ENCODE peak calls at places on chromosomes 12 and 14, in seven cellular contexts. One of them, this sample, is unnamed.

GRCh38 chr12:102814691-102815367 is 102.2 kb downstream of the PAH start:
- DNase-seq in SHP77: no peak
- DNase-seq in heart left ventricle: no peak
- DNase-seq in stimulated activated CD4-positive, alpha-beta T cell treated with anti-CD3 and anti-CD28 coated beads, Interleukin-2, amount 100 ng/mL, for 24 hours: no peak
- DNase-seq in stimulated activated CD8-positive, alpha-beta memory T cell treated with anti-CD3 and anti-CD28 coated beads, Interleukin-4, amount 100 ng/mL, for 4 hours: no peak
- DNase-seq in AG09309: no peak
- DNase-seq in ELR: no peak
- DNase-seq in this sample: no peak

GRCh38 chr14:44846232-44846824 is 115.4 kb downstream of the KLHL28 start:
- DNase-seq in AG09309: peak; percentile 8
- DNase-seq in stimulated activated CD4-positive, alpha-beta T cell treated with anti-CD3 and anti-CD28 coated beads, Interleukin-2, amount 100 ng/mL, for 24 hours: no peak
- DNase-seq in heart left ventricle: no peak
- DNase-seq in SHP77: peak; percentile 20
- DNase-seq in stimulated activated CD8-positive, alpha-beta memory T cell treated with anti-CD3 and anti-CD28 coated beads, Interleukin-4, amount 100 ng/mL, for 4 hours: no peak
- DNase-seq in ELR: peak; percentile 61
- DNase-seq in this sample: no peak

GRCh38 chr14:104095426-104096310 is 10.2 kb downstream of the ASPG start:
- DNase-seq in ELR: no peak
- DNase-seq in stimulated activated CD4-positive, alpha-beta T cell treated with anti-CD3 and anti-CD28 coated beads, Interleukin-2, amount 100 ng/mL, for 24 hours: no peak
- DNase-seq in stimulated activated CD8-positive, alpha-beta memory T cell treated with anti-CD3 and anti-CD28 coated beads, Interleukin-4, amount 100 ng/mL, for 4 hours: no peak
- DNase-seq in heart left ventricle: peak; percentile 42
- DNase-seq in AG09309: no peak
- DNase-seq in SHP77: no peak
- DNase-seq in this sample: no peak

GRCh38 chr12:33988888-33989287 is 33.4 kb upstream of the ALG10 start:
- DNase-seq in AG09309: no peak
- DNase-seq in stimulated activated CD8-positive, alpha-beta memory T cell treated with anti-CD3 and anti-CD28 coated beads, Interleukin-4, amount 100 ng/mL, for 4 hours: no peak
- DNase-seq in ELR: peak; percentile 5
- DNase-seq in stimulated activated CD4-positive, alpha-beta T cell treated with anti-CD3 and anti-CD28 coated beads, Interleukin-2, amount 100 ng/mL, for 24 hours: no peak
- DNase-seq in heart left ventricle: no peak
- DNase-seq in SHP77: no peak
- DNase-seq in this sample: no peak

GRCh38 chr12:49825360-49825970 is 2.7 kb downstream of the NCKAP5L start:
- DNase-seq in ELR: peak; percentile 77
- DNase-seq in stimulated activated CD8-positive, alpha-beta memory T cell treated with anti-CD3 and anti-CD28 coated beads, Interleukin-4, amount 100 ng/mL, for 4 hours: no peak
- DNase-seq in AG09309: no peak
- DNase-seq in heart left ventricle: peak; percentile 76
- DNase-seq in SHP77: no peak
- DNase-seq in stimulated activated CD4-positive, alpha-beta T cell treated with anti-CD3 and anti-CD28 coated beads, Interleukin-2, amount 100 ng/mL, for 24 hours: no peak
- DNase-seq in this sample: no peak

GRCh38 chr14:24892730-24893059 is 157.3 kb downstream of the STXBP6 start:
- DNase-seq in heart left ventricle: no peak
- DNase-seq in stimulated activated CD8-positive, alpha-beta memory T cell treated with anti-CD3 and anti-CD28 coated beads, Interleukin-4, amount 100 ng/mL, for 4 hours: no peak
- DNase-seq in AG09309: no peak
- DNase-seq in stimulated activated CD4-positive, alpha-beta T cell treated with anti-CD3 and anti-CD28 coated beads, Interleukin-2, amount 100 ng/mL, for 24 hours: no peak
- DNase-seq in ELR: no peak
- DNase-seq in SHP77: no peak
- DNase-seq in this sample: no peak

GRCh38 chr12:128693771-128694170 is 130.0 kb downstream of the SLC15A4 start:
- DNase-seq in stimulated activated CD8-positive, alpha-beta memory T cell treated with anti-CD3 and anti-CD28 coated beads, Interleukin-4, amount 100 ng/mL, for 4 hours: no peak
- DNase-seq in ELR: no peak
- DNase-seq in SHP77: no peak
- DNase-seq in stimulated activated CD4-positive, alpha-beta T cell treated with anti-CD3 and anti-CD28 coated beads, Interleukin-2, amount 100 ng/mL, for 24 hours: no peak
- DNase-seq in AG09309: no peak
- DNase-seq in heart left ventricle: no peak
- DNase-seq in this sample: no peak

GRCh38 chr14:94689218-94689984 is 77.2 kb downstream of the SERPINA3 start:
- DNase-seq in heart left ventricle: peak; percentile 80
- DNase-seq in stimulated activated CD8-positive, alpha-beta memory T cell treated with anti-CD3 and anti-CD28 coated beads, Interleukin-4, amount 100 ng/mL, for 4 hours: peak; percentile 11
- DNase-seq in ELR: peak; percentile 51
- DNase-seq in stimulated activated CD4-positive, alpha-beta T cell treated with anti-CD3 and anti-CD28 coated beads, Interleukin-2, amount 100 ng/mL, for 24 hours: peak; percentile 62
- DNase-seq in SHP77: no peak
- DNase-seq in AG09309: no peak
- DNase-seq in this sample: peak; percentile 11

GRCh38 chr12:122067966-122068365 is 10.6 kb upstream of the MLXIP start:
- DNase-seq in stimulated activated CD4-positive, alpha-beta T cell treated with anti-CD3 and anti-CD28 coated beads, Interleukin-2, amount 100 ng/mL, for 24 hours: peak; percentile 37
- DNase-seq in SHP77: no peak
- DNase-seq in heart left ventricle: peak; percentile 71
- DNase-seq in ELR: peak; percentile 8
- DNase-seq in AG09309: no peak
- DNase-seq in stimulated activated CD8-positive, alpha-beta memory T cell treated with anti-CD3 and anti-CD28 coated beads, Interleukin-4, amount 100 ng/mL, for 4 hours: no peak
- DNase-seq in this sample: no peak

GRCh38 chr12:98698603-98699463 is 53.7 kb downstream of the APAF1 start:
- DNase-seq in ELR: peak; percentile 68
- DNase-seq in stimulated activated CD4-positive, alpha-beta T cell treated with anti-CD3 and anti-CD28 coated beads, Interleukin-2, amount 100 ng/mL, for 24 hours: peak; percentile 44
- DNase-seq in SHP77: peak; percentile 47
- DNase-seq in AG09309: peak; percentile 37
- DNase-seq in stimulated activated CD8-positive, alpha-beta memory T cell treated with anti-CD3 and anti-CD28 coated beads, Interleukin-4, amount 100 ng/mL, for 4 hours: no peak
- DNase-seq in heart left ventricle: peak; percentile 56
- DNase-seq in this sample: peak; percentile 6

GRCh38 chr12:53660064-53660463 is 15.8 kb downstream of the ATP5MC2 start:
- DNase-seq in ELR: no peak
- DNase-seq in AG09309: no peak
- DNase-seq in SHP77: no peak
- DNase-seq in stimulated activated CD8-positive, alpha-beta memory T cell treated with anti-CD3 and anti-CD28 coated beads, Interleukin-4, amount 100 ng/mL, for 4 hours: no peak
- DNase-seq in stimulated activated CD4-positive, alpha-beta T cell treated with anti-CD3 and anti-CD28 coated beads, Interleukin-2, amount 100 ng/mL, for 24 hours: no peak
- DNase-seq in heart left ventricle: no peak
- DNase-seq in this sample: no peak

GRCh38 chr14:64213079-64213478 is 81.1 kb downstream of the ESR2 start:
- DNase-seq in SHP77: no peak
- DNase-seq in heart left ventricle: no peak
- DNase-seq in stimulated activated CD8-positive, alpha-beta memory T cell treated with anti-CD3 and anti-CD28 coated beads, Interleukin-4, amount 100 ng/mL, for 4 hours: no peak
- DNase-seq in AG09309: no peak
- DNase-seq in ELR: peak; percentile 38
- DNase-seq in stimulated activated CD4-positive, alpha-beta T cell treated with anti-CD3 and anti-CD28 coated beads, Interleukin-2, amount 100 ng/mL, for 24 hours: no peak
- DNase-seq in this sample: no peak

GRCh38 chr14:101953151-101953550 is 11.2 kb upstream of the DYNC1H1 start:
- DNase-seq in ELR: no peak
- DNase-seq in stimulated activated CD4-positive, alpha-beta T cell treated with anti-CD3 and anti-CD28 coated beads, Interleukin-2, amount 100 ng/mL, for 24 hours: no peak
- DNase-seq in SHP77: no peak
- DNase-seq in heart left ventricle: no peak
- DNase-seq in AG09309: no peak
- DNase-seq in stimulated activated CD8-positive, alpha-beta memory T cell treated with anti-CD3 and anti-CD28 coated beads, Interleukin-4, amount 100 ng/mL, for 4 hours: no peak
- DNase-seq in this sample: no peak

GRCh38 chr14:92973798-92974372 is 50.9 kb downstream of the CHGA start:
- DNase-seq in stimulated activated CD8-positive, alpha-beta memory T cell treated with anti-CD3 and anti-CD28 coated beads, Interleukin-4, amount 100 ng/mL, for 4 hours: no peak
- DNase-seq in AG09309: no peak
- DNase-seq in ELR: no peak
- DNase-seq in SHP77: no peak
- DNase-seq in heart left ventricle: peak; percentile 53
- DNase-seq in stimulated activated CD4-positive, alpha-beta T cell treated with anti-CD3 and anti-CD28 coated beads, Interleukin-2, amount 100 ng/mL, for 24 hours: no peak
- DNase-seq in this sample: no peak

GRCh38 chr14:64983439-64984310 is 3.0 kb upstream of the FNTB start:
- DNase-seq in SHP77: peak; percentile 16
- DNase-seq in ELR: peak; percentile 72
- DNase-seq in AG09309: no peak
- DNase-seq in stimulated activated CD8-positive, alpha-beta memory T cell treated with anti-CD3 and anti-CD28 coated beads, Interleukin-4, amount 100 ng/mL, for 4 hours: no peak
- DNase-seq in stimulated activated CD4-positive, alpha-beta T cell treated with anti-CD3 and anti-CD28 coated beads, Interleukin-2, amount 100 ng/mL, for 24 hours: peak; percentile 35
- DNase-seq in heart left ventricle: no peak
- DNase-seq in this sample: no peak

GRCh38 chr14:42228611-42229010 is 621.9 kb downstream of the LRFN5 start:
- DNase-seq in stimulated activated CD4-positive, alpha-beta T cell treated with anti-CD3 and anti-CD28 coated beads, Interleukin-2, amount 100 ng/mL, for 24 hours: no peak
- DNase-seq in stimulated activated CD8-positive, alpha-beta memory T cell treated with anti-CD3 and anti-CD28 coated beads, Interleukin-4, amount 100 ng/mL, for 4 hours: no peak
- DNase-seq in heart left ventricle: no peak
- DNase-seq in SHP77: no peak
- DNase-seq in ELR: no peak
- DNase-seq in AG09309: no peak
- DNase-seq in this sample: no peak

GRCh38 chr12:6124411-6125151 is at the start of gene VWF:
- DNase-seq in stimulated activated CD8-positive, alpha-beta memory T cell treated with anti-CD3 and anti-CD28 coated beads, Interleukin-4, amount 100 ng/mL, for 4 hours: no peak
- DNase-seq in heart left ventricle: no peak
- DNase-seq in SHP77: no peak
- DNase-seq in AG09309: no peak
- DNase-seq in stimulated activated CD4-positive, alpha-beta T cell treated with anti-CD3 and anti-CD28 coated beads, Interleukin-2, amount 100 ng/mL, for 24 hours: no peak
- DNase-seq in ELR: no peak
- DNase-seq in this sample: no peak

GRCh38 chr12:10016881-10017280 is 6.5 kb downstream of the CLEC12B start:
- DNase-seq in heart left ventricle: no peak
- DNase-seq in ELR: peak; percentile 65
- DNase-seq in stimulated activated CD4-positive, alpha-beta T cell treated with anti-CD3 and anti-CD28 coated beads, Interleukin-2, amount 100 ng/mL, for 24 hours: no peak
- DNase-seq in SHP77: no peak
- DNase-seq in AG09309: no peak
- DNase-seq in stimulated activated CD8-positive, alpha-beta memory T cell treated with anti-CD3 and anti-CD28 coated beads, Interleukin-4, amount 100 ng/mL, for 4 hours: no peak
- DNase-seq in this sample: no peak

GRCh38 chr12:27463826-27464554 is 17.5 kb downstream of the SMCO2 start:
- DNase-seq in heart left ventricle: peak; percentile 78
- DNase-seq in stimulated activated CD4-positive, alpha-beta T cell treated with anti-CD3 and anti-CD28 coated beads, Interleukin-2, amount 100 ng/mL, for 24 hours: no peak
- DNase-seq in AG09309: peak; percentile 37
- DNase-seq in SHP77: no peak
- DNase-seq in ELR: no peak
- DNase-seq in stimulated activated CD8-positive, alpha-beta memory T cell treated with anti-CD3 and anti-CD28 coated beads, Interleukin-4, amount 100 ng/mL, for 4 hours: no peak
- DNase-seq in this sample: no peak

GRCh38 chr14:32419429-32419828 is 90.3 kb downstream of the AKAP6 start:
- DNase-seq in stimulated activated CD4-positive, alpha-beta T cell treated with anti-CD3 and anti-CD28 coated beads, Interleukin-2, amount 100 ng/mL, for 24 hours: no peak
- DNase-seq in AG09309: no peak
- DNase-seq in heart left ventricle: no peak
- DNase-seq in SHP77: no peak
- DNase-seq in stimulated activated CD8-positive, alpha-beta memory T cell treated with anti-CD3 and anti-CD28 coated beads, Interleukin-4, amount 100 ng/mL, for 4 hours: no peak
- DNase-seq in ELR: no peak
- DNase-seq in this sample: no peak

GRCh38 chr12:105100998-105101397 is 6.5 kb upstream of the WASHC4 start:
- DNase-seq in SHP77: no peak
- DNase-seq in stimulated activated CD8-positive, alpha-beta memory T cell treated with anti-CD3 and anti-CD28 coated beads, Interleukin-4, amount 100 ng/mL, for 4 hours: no peak
- DNase-seq in heart left ventricle: no peak
- DNase-seq in ELR: peak; percentile 46
- DNase-seq in AG09309: no peak
- DNase-seq in stimulated activated CD4-positive, alpha-beta T cell treated with anti-CD3 and anti-CD28 coated beads, Interleukin-2, amount 100 ng/mL, for 24 hours: no peak
- DNase-seq in this sample: no peak

This sample was measured in stimulated activated naive CD4-positive, alpha-beta T cell treated with Interleukin-2 at 50 U/mL for 16 hours.